ENCODE peak calls at places on chromosomes 5 and 9, in eight cellular contexts. E is GM12878; A is HuH-7.5; Q is naive thymus-derived CD4-positive, alpha-beta T cell; R is NCI-H146; C is Right ventricle myocardium superior; W is NCI-H1092 treated with DMSO at 0.1 percent for 48 hours; X is NT2/D1. U is an unnamed sample.

GRCh38 chr9:75104607-75105006 is 16.3 kb downstream of the OSTF1 start:
- DNase-seq in E (no peak), A (no peak), Q (no peak), R (no peak), C (no peak), W (no peak), X (no peak), U (no peak)

GRCh38 chr9:110257097-110257955 is 1.0 kb upstream of the TXN start:
- DNase-seq in E (no peak), A (no peak), Q (no peak), R (no peak), C (peak), W (no peak), X (peak), U (peak)

GRCh38 chr5:157292599-157292998 is 26.7 kb downstream of the CYFIP2 start:
- DNase-seq in E (no peak), A (no peak), Q (no peak), R (no peak), C (no peak), W (no peak), X (no peak), U (no peak)

GRCh38 chr5:172417983-172418630 is 36.2 kb downstream of the SH3PXD2B start:
- DNase-seq in E (no peak), A (no peak), Q (no peak), R (no peak), C (peak), W (no peak), X (no peak), U (peak)

GRCh38 chr9:21434202-21435014 is 5.8 kb upstream of the IFNA1 start:
- DNase-seq in E (no peak), A (no peak), Q (peak), R (peak), C (no peak), W (peak), X (peak), U (no peak)

GRCh38 chr5:116837876-116838568 is 263.4 kb upstream of the SEMA6A start:
- DNase-seq in E (no peak), A (no peak), Q (no peak), R (no peak), C (no peak), W (no peak), X (no peak), U (no peak)

GRCh38 chr9:35749515-35750255 is 598 bp downstream of the RGP1 start:
- DNase-seq in E (no peak), A (no peak), Q (peak), R (peak), C (peak), W (no peak), X (no peak), U (no peak)

GRCh38 chr5:116554764-116555163 is 19.9 kb downstream of the SEMA6A start:
- DNase-seq in E (no peak), A (no peak), Q (no peak), R (peak), C (no peak), W (peak), X (no peak), U (no peak)

GRCh38 chr5:60207031-60207430 is 313.5 kb upstream of the PDE4D start:
- DNase-seq in E (peak), A (no peak), Q (no peak), R (no peak), C (no peak), W (no peak), X (no peak), U (no peak)

GRCh38 chr5:27130587-27130986 is 92.2 kb upstream of the CDH9 start:
- DNase-seq in E (no peak), A (no peak), Q (no peak), R (peak), C (no peak), W (no peak), X (no peak), U (no peak)

GRCh38 chr9:137455361-137455991 is 3.7 kb downstream of the NSMF start:
- DNase-seq in E (no peak), A (no peak), Q (no peak), R (no peak), C (peak), W (no peak), X (no peak), U (peak)

GRCh38 chr9:95626885-95627558 is 110.3 kb upstream of the PTCH1 start:
- DNase-seq in E (no peak), A (no peak), Q (peak), R (no peak), C (peak), W (no peak), X (no peak), U (no peak)

GRCh38 chr9:98383758-98384157 is 128.3 kb upstream of the TBC1D2 start:
- DNase-seq in E (no peak), A (no peak), Q (no peak), R (no peak), C (no peak), W (no peak), X (peak), U (no peak)

GRCh38 chr5:44807269-44807668 is 1.5 kb upstream of the MRPS30 start:
- DNase-seq in E (no peak), A (no peak), Q (no peak), R (no peak), C (no peak), W (no peak), X (no peak), U (no peak)

GRCh38 chr5:16784843-16785791 is 151.0 kb downstream of the MYO10 start:
- DNase-seq in E (peak), A (no peak), Q (no peak), R (no peak), C (no peak), W (no peak), X (no peak), U (no peak)

GRCh38 chr5:174371600-174372094 is 326.1 kb downstream of the NSG2 start:
- DNase-seq in E (no peak), A (no peak), Q (no peak), R (no peak), C (no peak), W (no peak), X (no peak), U (no peak)

GRCh38 chr9:125635888-125636287 is 71.1 kb downstream of the MAPKAP1 start:
- DNase-seq in E (no peak), A (no peak), Q (no peak), R (peak), C (no peak), W (peak), X (no peak), U (no peak)

GRCh38 chr5:93620487-93621339 is 37.7 kb downstream of the NR2F1 start:
- DNase-seq in E (no peak), A (peak), Q (peak), R (peak), C (peak), W (peak), X (no peak), U (peak)

GRCh38 chr9:135971892-135972291 is 10.7 kb upstream of the UBAC1 start:
- DNase-seq in E (no peak), A (peak), Q (peak), R (no peak), C (peak), W (no peak), X (peak), U (no peak)

GRCh38 chr5:99169309-99169708 is 240.5 kb upstream of the CHD1 start:
- DNase-seq in E (no peak), A (no peak), Q (no peak), R (no peak), C (no peak), W (no peak), X (peak), U (no peak)

GRCh38 chr5:173963867-173964429 is 25.0 kb upstream of the C5orf47 start:
- DNase-seq in E (no peak), A (no peak), Q (peak), R (peak), C (no peak), W (peak), X (no peak), U (no peak)

GRCh38 chr9:96853711-96854072 is 622 bp downstream of the ZNF782 start:
- DNase-seq in E (no peak), A (no peak), Q (no peak), R (no peak), C (no peak), W (peak), X (no peak), U (no peak)

GRCh38 chr5:89929173-89929572 is 480.4 kb downstream of the CETN3 start:
- DNase-seq in E (no peak), A (no peak), Q (no peak), R (no peak), C (no peak), W (no peak), X (no peak), U (no peak)

GRCh38 chr9:135906291-135907005 is 898 bp downstream of the CAMSAP1 start:
- DNase-seq in E (no peak), A (no peak), Q (no peak), R (peak), C (no peak), W (peak), X (no peak), U (no peak)

GRCh38 chr5:154850255-154851062 is at the start of gene FAXDC2:
- DNase-seq in E (no peak), A (no peak), Q (no peak), R (no peak), C (peak), W (no peak), X (peak), U (peak)

GRCh38 chr5:39206630-39207319 is 12.6 kb downstream of the FYB1 start:
- DNase-seq in E (no peak), A (no peak), Q (no peak), R (no peak), C (no peak), W (no peak), X (no peak), U (no peak)